ENCODE peak calls at places on chromosomes 2 and 18, in four cellular contexts. B is D341Med, Y is endothelial cell of umbilical vein, O is ovary. U is an unnamed sample.

GRCh38 chr18:8696749-8697211 is 8.6 kb upstream of the MTCL1 start:
- DNase-seq in Y (peak; percentile 66), O (peak; percentile 71), B (peak; percentile 89), U (peak; percentile 81)

GRCh38 chr2:179184610-179185009 is 80.0 kb downstream of the SESTD1 start:
- DNase-seq in O (no peak), B (no peak), Y (no peak), U (no peak)

GRCh38 chr2:170771049-170771937 is 1.1 kb downstream of the ERICH2 start:
- DNase-seq in B (no peak), O (no peak), Y (no peak), U (no peak)

GRCh38 chr2:219041252-219041651 is at the start of gene CFAP65:
- DNase-seq in Y (peak; percentile 40), B (peak; percentile 71), O (no peak), U (no peak)

GRCh38 chr2:105287692-105288091 is 41.8 kb downstream of the TGFBRAP1 start:
- DNase-seq in O (no peak), B (peak; percentile 43), Y (peak; percentile 61), U (peak; percentile 42)

GRCh38 chr18:35050638-35051287 is 9.6 kb downstream of the MAPRE2 start:
- DNase-seq in O (no peak), B (no peak), Y (no peak), U (no peak)

GRCh38 chr2:118250463-118250862 is 162.2 kb downstream of the INSIG2 start:
- DNase-seq in Y (no peak), O (no peak), B (no peak), U (no peak)

GRCh38 chr2:16069933-16070647 is 129.7 kb downstream of the MYCN start:
- DNase-seq in B (no peak), O (peak; percentile 62), Y (no peak), U (no peak)